ENCODE peak calls at places on chromosome 22, in ten cellular contexts. One of them, this sample, is unnamed.

GRCh38 chr22:38017272-38017920 is 33.0 kb upstream of the SOX10 start:
- DNase-seq in EL: peak; percentile 51
- DNase-seq in HuH-7: no peak
- DNase-seq in MM.1S: no peak
- DNase-seq in cardiac muscle cell: no peak
- DNase-seq in fibroblast of mammary gland: peak; percentile 72
- DNase-seq in brain microvascular endothelial cell: peak; percentile 30
- DNase-seq in CD8-positive, alpha-beta T cell: no peak
- DNase-seq in activated T-cell treated with anti-CD3 and anti-CD28 coated beads for 48 hours: no peak
- DNase-seq in mucosa of descending colon: peak; percentile 82
- DNase-seq in this sample: peak; percentile 70

GRCh38 chr22:46081831-46082210 is 68.5 kb upstream of the PPARA start:
- DNase-seq in EL: no peak
- DNase-seq in brain microvascular endothelial cell: no peak
- DNase-seq in CD8-positive, alpha-beta T cell: no peak
- DNase-seq in MM.1S: no peak
- DNase-seq in fibroblast of mammary gland: no peak
- DNase-seq in mucosa of descending colon: peak; percentile 28
- DNase-seq in cardiac muscle cell: no peak
- DNase-seq in activated T-cell treated with anti-CD3 and anti-CD28 coated beads for 48 hours: no peak
- DNase-seq in HuH-7: no peak
- DNase-seq in this sample: no peak

GRCh38 chr22:45684169-45684568 is 12.5 kb downstream of the ATXN10 start:
- DNase-seq in brain microvascular endothelial cell: peak; percentile 55
- DNase-seq in EL: peak; percentile 50
- DNase-seq in activated T-cell treated with anti-CD3 and anti-CD28 coated beads for 48 hours: no peak
- DNase-seq in cardiac muscle cell: no peak
- DNase-seq in mucosa of descending colon: no peak
- DNase-seq in MM.1S: no peak
- DNase-seq in CD8-positive, alpha-beta T cell: no peak
- DNase-seq in fibroblast of mammary gland: no peak
- DNase-seq in HuH-7: no peak
- DNase-seq in this sample: no peak

GRCh38 chr22:26883393-26883792 is 226.0 kb downstream of the MIAT start:
- DNase-seq in cardiac muscle cell: no peak
- DNase-seq in HuH-7: no peak
- DNase-seq in mucosa of descending colon: no peak
- DNase-seq in EL: no peak
- DNase-seq in CD8-positive, alpha-beta T cell: no peak
- DNase-seq in MM.1S: no peak
- DNase-seq in fibroblast of mammary gland: no peak
- DNase-seq in activated T-cell treated with anti-CD3 and anti-CD28 coated beads for 48 hours: no peak
- DNase-seq in brain microvascular endothelial cell: no peak
- DNase-seq in this sample: no peak

GRCh38 chr22:42697542-42698013 is 23.1 kb downstream of the A4GALT start:
- DNase-seq in EL: peak; percentile 86
- DNase-seq in MM.1S: no peak
- DNase-seq in cardiac muscle cell: peak; percentile 96
- DNase-seq in HuH-7: no peak
- DNase-seq in activated T-cell treated with anti-CD3 and anti-CD28 coated beads for 48 hours: no peak
- DNase-seq in brain microvascular endothelial cell: peak; percentile 77
- DNase-seq in fibroblast of mammary gland: peak; percentile 88
- DNase-seq in mucosa of descending colon: peak; percentile 64
- DNase-seq in CD8-positive, alpha-beta T cell: no peak
- DNase-seq in this sample: peak; percentile 60

GRCh38 chr22:20579273-20580120 is 72.1 kb downstream of the MED15 start:
- DNase-seq in mucosa of descending colon: no peak
- DNase-seq in cardiac muscle cell: no peak
- DNase-seq in fibroblast of mammary gland: no peak
- DNase-seq in activated T-cell treated with anti-CD3 and anti-CD28 coated beads for 48 hours: no peak
- DNase-seq in CD8-positive, alpha-beta T cell: no peak
- DNase-seq in MM.1S: no peak
- DNase-seq in EL: no peak
- DNase-seq in brain microvascular endothelial cell: no peak
- DNase-seq in HuH-7: no peak
- DNase-seq in this sample: no peak

GRCh38 chr22:30186535-30186934 is 60.0 kb downstream of the LIF start:
- DNase-seq in HuH-7: no peak
- DNase-seq in CD8-positive, alpha-beta T cell: no peak
- DNase-seq in EL: no peak
- DNase-seq in cardiac muscle cell: no peak
- DNase-seq in activated T-cell treated with anti-CD3 and anti-CD28 coated beads for 48 hours: no peak
- DNase-seq in brain microvascular endothelial cell: no peak
- DNase-seq in mucosa of descending colon: no peak
- DNase-seq in MM.1S: no peak
- DNase-seq in fibroblast of mammary gland: no peak
- DNase-seq in this sample: no peak

GRCh38 chr22:48240935-48241230 is 1478.4 kb downstream of the TBC1D22A start:
- DNase-seq in activated T-cell treated with anti-CD3 and anti-CD28 coated beads for 48 hours: no peak
- DNase-seq in cardiac muscle cell: no peak
- DNase-seq in EL: no peak
- DNase-seq in HuH-7: no peak
- DNase-seq in CD8-positive, alpha-beta T cell: no peak
- DNase-seq in brain microvascular endothelial cell: no peak
- DNase-seq in MM.1S: no peak
- DNase-seq in fibroblast of mammary gland: no peak
- DNase-seq in mucosa of descending colon: no peak
- DNase-seq in this sample: peak; percentile 13

GRCh38 chr22:44384981-44385610 is 72.3 kb upstream of the SHISAL1 start:
- DNase-seq in cardiac muscle cell: no peak
- DNase-seq in fibroblast of mammary gland: no peak
- DNase-seq in MM.1S: no peak
- DNase-seq in mucosa of descending colon: no peak
- DNase-seq in EL: no peak
- DNase-seq in CD8-positive, alpha-beta T cell: no peak
- DNase-seq in activated T-cell treated with anti-CD3 and anti-CD28 coated beads for 48 hours: no peak
- DNase-seq in brain microvascular endothelial cell: no peak
- DNase-seq in HuH-7: no peak
- DNase-seq in this sample: peak; percentile 61

GRCh38 chr22:28112548-28113043 is 193.5 kb upstream of the PITPNB start:
- DNase-seq in MM.1S: peak; percentile 10
- DNase-seq in cardiac muscle cell: peak; percentile 68
- DNase-seq in EL: peak; percentile 38
- DNase-seq in CD8-positive, alpha-beta T cell: no peak
- DNase-seq in mucosa of descending colon: no peak
- DNase-seq in brain microvascular endothelial cell: peak; percentile 45
- DNase-seq in activated T-cell treated with anti-CD3 and anti-CD28 coated beads for 48 hours: no peak
- DNase-seq in HuH-7: peak; percentile 51
- DNase-seq in fibroblast of mammary gland: peak; percentile 60
- DNase-seq in this sample: no peak

GRCh38 chr22:42401562-42402334 is 30.5 kb downstream of the NFAM1 start:
- DNase-seq in fibroblast of mammary gland: no peak
- DNase-seq in CD8-positive, alpha-beta T cell: no peak
- DNase-seq in MM.1S: no peak
- DNase-seq in mucosa of descending colon: no peak
- DNase-seq in EL: no peak
- DNase-seq in cardiac muscle cell: no peak
- DNase-seq in brain microvascular endothelial cell: no peak
- DNase-seq in activated T-cell treated with anti-CD3 and anti-CD28 coated beads for 48 hours: no peak
- DNase-seq in HuH-7: no peak
- DNase-seq in this sample: peak; percentile 66

GRCh38 chr22:20324139-20324516 is 4.3 kb upstream of the DGCR6L start:
- DNase-seq in CD8-positive, alpha-beta T cell: no peak
- DNase-seq in mucosa of descending colon: no peak
- DNase-seq in fibroblast of mammary gland: no peak
- DNase-seq in EL: no peak
- DNase-seq in cardiac muscle cell: no peak
- DNase-seq in activated T-cell treated with anti-CD3 and anti-CD28 coated beads for 48 hours: peak; percentile 42
- DNase-seq in HuH-7: no peak
- DNase-seq in MM.1S: no peak
- DNase-seq in brain microvascular endothelial cell: no peak
- DNase-seq in this sample: no peak